ENCODE peak calls at places on chromosomes 3 and 15, in five cellular contexts. C is psoas muscle; R is choroid plexus epithelial cell; Q is omental fat pad; G is CD4-positive, alpha-beta T cell. N is an unnamed sample.

GRCh38 chr15:50970524-50970923 is 62.0 kb downstream of the AP4E1 start:
- DNase-seq in C (no peak), R (no peak), Q (no peak), G (no peak), N (no peak)

GRCh38 chr3:188169826-188170455 is 16.0 kb downstream of the LPP start:
- DNase-seq in C (no peak), R (no peak), Q (no peak), G (no peak), N (no peak)

GRCh38 chr15:31235298-31236183 is 91.1 kb upstream of the KLF13 start:
- DNase-seq in C (no peak), R (peak), Q (peak), G (no peak), N (peak)

GRCh38 chr3:100295089-100295488 is 34.3 kb downstream of the TBC1D23 start:
- DNase-seq in C (no peak), R (no peak), Q (no peak), G (no peak), N (no peak)

GRCh38 chr3:157127831-157128767 is 31.8 kb downstream of the CCNL1 start:
- DNase-seq in C (peak), R (peak), Q (peak), G (peak), N (no peak)

GRCh38 chr3:191959876-191960418 is 499.0 kb downstream of the PYDC2 start:
- DNase-seq in C (no peak), R (no peak), Q (no peak), G (no peak), N (no peak)

GRCh38 chr3:97981886-97982285 is 9.7 kb upstream of the RIOX2 start:
- DNase-seq in C (no peak), R (peak), Q (no peak), G (no peak), N (no peak)

GRCh38 chr3:79810101-79810500 is 42.3 kb upstream of the ROBO1 start:
- DNase-seq in C (no peak), R (no peak), Q (no peak), G (no peak), N (no peak)

GRCh38 chr3:120850326-120851295 is 57.4 kb upstream of the STXBP5L start:
- DNase-seq in C (no peak), R (no peak), Q (no peak), G (no peak), N (no peak)

GRCh38 chr3:15629860-15630597 is 28.5 kb downstream of the BTD start:
- DNase-seq in C (no peak), R (peak), Q (no peak), G (peak), N (no peak)

GRCh38 chr3:18988619-18989229 is 159.6 kb upstream of the KCNH8 start:
- DNase-seq in C (no peak), R (peak), Q (no peak), G (no peak), N (no peak)

GRCh38 chr3:8713901-8714759 is 19.5 kb upstream of the CAV3 start:
- DNase-seq in C (no peak), R (peak), Q (no peak), G (no peak), N (no peak)

GRCh38 chr3:118938183-118938961 is 96.3 kb downstream of the IGSF11 start:
- DNase-seq in C (no peak), R (peak), Q (no peak), G (no peak), N (no peak)

DNA sequence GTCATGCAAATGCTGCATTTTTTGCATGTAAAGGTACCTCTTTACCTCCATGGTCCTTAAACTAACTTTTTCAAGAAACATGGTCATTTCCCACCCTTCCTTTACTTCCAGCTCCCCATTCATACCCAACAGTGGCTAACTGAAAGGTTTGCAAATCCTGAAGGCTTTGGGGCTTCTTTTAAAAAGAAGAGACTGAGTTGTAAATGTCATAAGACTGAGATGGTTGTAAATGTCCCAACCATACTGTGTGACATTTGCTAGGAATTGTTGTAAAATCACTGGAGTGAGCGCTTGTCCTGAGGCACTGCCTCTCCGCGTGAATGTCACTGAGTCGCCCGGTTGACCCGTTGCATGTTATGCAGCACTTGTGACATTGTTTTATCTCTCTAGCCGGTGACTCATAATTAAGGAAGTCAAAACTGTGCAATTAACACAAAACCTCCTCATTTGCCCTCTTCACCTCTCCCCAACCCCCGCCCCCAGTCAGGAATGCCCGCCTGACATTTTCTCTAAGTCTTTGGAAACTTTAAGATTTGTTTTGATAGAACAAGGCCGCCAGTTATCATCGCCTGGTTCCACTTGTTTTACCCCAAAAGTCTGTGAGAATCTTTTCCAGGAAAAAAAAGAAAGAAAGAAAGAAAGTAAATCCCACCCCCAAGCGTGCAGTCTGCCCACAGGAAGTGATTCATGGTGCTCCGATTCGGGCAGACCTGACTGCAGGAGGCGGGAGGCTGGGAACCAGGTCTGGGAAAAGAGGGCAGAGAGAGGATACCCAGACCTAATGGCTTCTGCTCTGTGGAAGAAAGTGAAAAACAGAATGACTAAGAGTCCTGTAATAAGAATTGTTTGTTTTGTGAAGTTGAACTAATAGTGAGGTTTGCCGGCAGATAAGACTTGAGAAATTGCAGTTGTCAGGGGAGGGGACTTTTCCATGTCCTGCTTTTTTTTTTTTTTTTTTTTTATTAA is 84.7 kb downstream of the SMAD3 start:
- DNase-seq in C (peak), R (peak), Q (no peak), G (no peak), N (no peak)
- TF ChIP-seq CTCF in C (no peak), R (no peak), Q (no peak), G (no peak), N (no peak)

DNA sequence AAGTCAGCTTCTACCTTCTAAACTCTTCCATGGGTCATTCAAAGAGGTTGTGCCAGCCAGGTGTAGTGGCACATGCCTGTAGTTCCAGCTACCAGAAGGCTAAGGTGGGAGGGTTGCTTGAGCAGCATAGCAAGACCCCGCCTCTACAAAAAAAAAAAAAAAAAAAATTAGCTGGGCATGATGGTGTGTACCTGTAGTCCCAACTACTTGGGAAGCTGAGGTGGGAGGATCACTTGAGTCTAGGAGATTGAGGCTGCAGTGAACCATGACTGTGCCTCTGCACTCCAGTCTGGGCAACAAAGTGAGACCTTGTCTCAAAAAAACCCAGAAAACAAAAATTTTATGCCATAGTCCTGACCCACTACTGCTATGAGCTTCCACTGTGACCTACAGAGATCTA is 126.8 kb downstream of the MDFIC2 start:
- DNase-seq in C (no peak), R (no peak), Q (no peak), G (no peak), N (no peak)
- TF ChIP-seq CTCF in C (no peak), R (no peak), Q (no peak), G (no peak), N (no peak)

DNA sequence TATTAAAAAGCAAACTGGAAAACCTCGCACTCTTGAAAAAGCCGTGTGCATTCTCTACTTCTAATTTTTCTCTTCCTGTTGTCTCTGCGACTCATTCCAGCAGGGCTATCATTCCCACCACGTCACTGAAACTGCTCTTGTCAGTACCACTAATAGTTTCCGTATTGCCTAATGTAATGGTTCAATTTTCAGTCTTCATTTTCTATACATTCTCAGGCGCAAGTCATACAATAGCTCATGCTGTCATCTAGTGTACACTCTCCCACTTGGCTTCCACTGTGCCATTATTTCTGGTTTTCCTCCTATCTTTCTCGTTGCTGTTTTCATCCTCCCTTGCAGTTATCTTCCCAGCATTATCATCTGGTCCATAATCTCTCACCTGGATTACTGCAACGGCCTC is 160.2 kb downstream of the SPATA16 start:
- DNase-seq in C (no peak), R (peak), Q (no peak), G (no peak), N (no peak)
- TF ChIP-seq CTCF in C (no peak), R (no peak), Q (no peak), G (no peak), N (no peak)

GRCh38 chr3:108914774-108915641 is 38.7 kb downstream of the GUCA1C start:
- DNase-seq in C (no peak), R (peak), Q (no peak), G (peak), N (no peak)
- TF ChIP-seq CTCF in C (peak), R (peak), Q (no peak), G (peak), N (peak)

GRCh38 chr15:87347806-87348515 is 908.6 kb downstream of the NTRK3 start:
- DNase-seq in C (no peak), R (peak), Q (no peak), G (no peak), N (no peak)
- TF ChIP-seq CTCF in C (no peak), R (no peak), Q (no peak), G (no peak), N (no peak)

GRCh38 chr3:52798978-52799476 is 4.4 kb downstream of the ITIH3 start:
- DNase-seq in C (no peak), R (peak), Q (no peak), G (no peak), N (no peak)
- TF ChIP-seq CTCF in C (peak), R (peak), Q (no peak), G (peak), N (peak)

GRCh38 chr3:55842204-55842603 is 355.1 kb upstream of the WNT5A start:
- DNase-seq in C (no peak), R (no peak), Q (no peak), G (no peak), N (no peak)
- TF ChIP-seq CTCF in C (no peak), R (no peak), Q (no peak), G (no peak), N (no peak)

DNA sequence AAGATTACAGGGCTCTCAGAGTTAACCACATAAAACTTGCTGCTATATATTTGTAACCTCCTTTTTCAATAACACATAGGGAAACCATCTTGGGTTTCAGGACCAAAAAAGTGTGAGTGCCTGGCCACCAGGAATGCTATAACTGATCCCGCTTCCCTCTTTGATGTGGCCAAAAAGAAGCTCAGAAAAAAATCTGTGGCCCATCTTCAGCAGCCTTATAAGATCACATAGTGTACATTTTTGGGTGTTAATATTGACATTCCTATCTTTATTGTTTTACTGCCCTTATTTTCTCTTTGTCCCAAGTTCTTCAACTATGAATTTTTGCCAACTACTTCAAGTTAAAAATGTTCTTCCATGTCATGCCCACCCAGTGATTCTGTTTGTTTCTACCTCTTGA is 102.8 kb downstream of the LIPC start:
- DNase-seq in C (no peak), R (no peak), Q (no peak), G (no peak), N (no peak)
- TF ChIP-seq CTCF in C (no peak), R (no peak), Q (no peak), G (no peak), N (no peak)

DNA sequence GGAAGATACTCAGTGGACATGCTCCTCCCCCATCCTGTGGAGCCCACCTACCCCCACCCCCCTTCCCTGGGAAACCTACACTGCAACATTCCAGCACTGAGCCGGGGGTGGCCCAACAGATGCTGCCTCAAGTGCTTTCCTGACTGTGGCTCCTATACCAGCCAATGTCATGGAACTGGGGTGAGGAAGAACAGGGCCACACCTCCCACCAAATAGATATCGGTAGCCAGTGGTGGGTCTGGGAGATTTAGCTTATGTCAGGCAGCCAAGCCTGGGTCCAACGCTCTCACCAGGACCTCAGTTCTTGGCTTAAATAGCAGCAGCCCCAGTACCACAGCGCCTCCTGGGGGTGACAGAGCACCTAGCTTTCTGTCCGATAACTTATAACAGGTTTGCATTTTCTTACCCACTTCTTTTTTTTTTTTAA is 30.3 kb downstream of the CDC25A start:
- DNase-seq in C (peak), R (peak), Q (peak), G (peak), N (peak)
- TF ChIP-seq CTCF in C (peak), R (peak), Q (no peak), G (peak), N (peak)

N was measured in mesothelial cell of epicardium.